ENCODE peak calls at places on chromosomes 2 and 18, in six cellular contexts. One of them, this sample, is unnamed.

GRCh38 chr2:69753659-69754350 is 11.9 kb downstream of the ANXA4 start:
- DNase-seq in ovary: no peak
- DNase-seq in trophoblast cell: no peak
- DNase-seq in stomach: no peak
- DNase-seq in tibial nerve: no peak
- DNase-seq in left lung: no peak
- DNase-seq in this sample: no peak

GRCh38 chr2:4381049-4381448 is 677.7 kb downstream of the DCDC2C start:
- DNase-seq in ovary: no peak
- DNase-seq in trophoblast cell: no peak
- DNase-seq in stomach: no peak
- DNase-seq in tibial nerve: no peak
- DNase-seq in left lung: no peak
- DNase-seq in this sample: no peak

GRCh38 chr2:171762879-171763573 is 75.8 kb downstream of the DYNC1I2 start:
- DNase-seq in ovary: no peak
- DNase-seq in trophoblast cell: no peak
- DNase-seq in stomach: no peak
- DNase-seq in tibial nerve: no peak
- DNase-seq in left lung: no peak
- DNase-seq in this sample: no peak

GRCh38 chr18:35407871-35408481 is 30.8 kb upstream of the ZNF396 start:
- DNase-seq in ovary: no peak
- DNase-seq in trophoblast cell: peak; percentile 90
- DNase-seq in stomach: peak; percentile 39
- DNase-seq in tibial nerve: no peak
- DNase-seq in left lung: no peak
- DNase-seq in this sample: no peak

GRCh38 chr2:175929850-175930249 is 72.2 kb downstream of the LNPK start:
- DNase-seq in ovary: no peak
- DNase-seq in trophoblast cell: peak; percentile 87
- DNase-seq in stomach: no peak
- DNase-seq in tibial nerve: no peak
- DNase-seq in left lung: no peak
- DNase-seq in this sample: no peak

GRCh38 chr2:20052872-20053281 is 1.4 kb upstream of the LAPTM4A start:
- DNase-seq in ovary: peak; percentile 67
- DNase-seq in trophoblast cell: peak; percentile 70
- DNase-seq in stomach: peak; percentile 56
- DNase-seq in tibial nerve: peak; percentile 48
- DNase-seq in left lung: peak; percentile 74
- DNase-seq in this sample: peak; percentile 86

GRCh38 chr2:63840081-63840784 is 1.5 kb upstream of the UGP2 start:
- DNase-seq in ovary: peak; percentile 28
- DNase-seq in trophoblast cell: peak; percentile 51
- DNase-seq in stomach: peak; percentile 28
- DNase-seq in tibial nerve: no peak
- DNase-seq in left lung: no peak
- DNase-seq in this sample: no peak

GRCh38 chr18:25735447-25735846 is 355.0 kb downstream of the SS18 start:
- DNase-seq in ovary: no peak
- DNase-seq in trophoblast cell: peak; percentile 37
- DNase-seq in stomach: no peak
- DNase-seq in tibial nerve: no peak
- DNase-seq in left lung: no peak
- DNase-seq in this sample: no peak

GRCh38 chr2:19648583-19648982 is 253.2 kb downstream of the TTC32 start:
- DNase-seq in ovary: no peak
- DNase-seq in trophoblast cell: peak; percentile 3
- DNase-seq in stomach: no peak
- DNase-seq in tibial nerve: no peak
- DNase-seq in left lung: no peak
- DNase-seq in this sample: no peak

GRCh38 chr2:57802243-57802642 is 244.4 kb upstream of the VRK2 start:
- DNase-seq in ovary: no peak
- DNase-seq in trophoblast cell: peak; percentile 64
- DNase-seq in stomach: no peak
- DNase-seq in tibial nerve: no peak
- DNase-seq in left lung: no peak
- DNase-seq in this sample: no peak

GRCh38 chr2:238476258-238476657 is 49.5 kb downstream of the ASB1 start:
- DNase-seq in ovary: no peak
- DNase-seq in trophoblast cell: no peak
- DNase-seq in stomach: no peak
- DNase-seq in tibial nerve: no peak
- DNase-seq in left lung: no peak
- DNase-seq in this sample: no peak
- H3K9me3 ChIP-seq in ovary: no peaks in the 10 kb centered on the region
- H3K9me3 ChIP-seq in trophoblast cell: no peaks in the 10 kb centered on the region
- H3K9me3 ChIP-seq in stomach: peaks cover 31% of the 10 kb centered on the region
- H3K9me3 ChIP-seq in tibial nerve: peaks cover 26% of the 10 kb centered on the region
- H3K9me3 ChIP-seq in left lung: no peaks in the 10 kb centered on the region
- H3K9me3 ChIP-seq in this sample: peaks cover 36% of the 10 kb centered on the region

GRCh38 chr2:127592761-127593227 is 53.2 kb upstream of the GPR17 start:
- DNase-seq in ovary: no peak
- DNase-seq in trophoblast cell: no peak
- DNase-seq in stomach: peak; percentile 17
- DNase-seq in tibial nerve: no peak
- DNase-seq in left lung: no peak
- DNase-seq in this sample: no peak

GRCh38 chr2:127590386-127591190 is 55.1 kb downstream of the MYO7B start:
- DNase-seq in ovary: no peak
- DNase-seq in trophoblast cell: peak; percentile 80
- DNase-seq in stomach: peak; percentile 2
- DNase-seq in tibial nerve: no peak
- DNase-seq in left lung: no peak
- DNase-seq in this sample: no peak

GRCh38 chr2:127589876-127590275 is 54.4 kb downstream of the MYO7B start:
- DNase-seq in ovary: no peak
- DNase-seq in trophoblast cell: no peak
- DNase-seq in stomach: peak; percentile 3
- DNase-seq in tibial nerve: no peak
- DNase-seq in left lung: no peak
- DNase-seq in this sample: no peak

GRCh38 chr2:127589358-127589757 is 53.9 kb downstream of the MYO7B start:
- DNase-seq in ovary: no peak
- DNase-seq in trophoblast cell: no peak
- DNase-seq in stomach: no peak
- DNase-seq in tibial nerve: no peak
- DNase-seq in left lung: no peak
- DNase-seq in this sample: no peak

GRCh38 chr2:127591221-127591923 is 54.6 kb upstream of the GPR17 start:
- DNase-seq in ovary: no peak
- DNase-seq in trophoblast cell: peak; percentile 91
- DNase-seq in stomach: peak; percentile 38
- DNase-seq in tibial nerve: no peak
- DNase-seq in left lung: peak; percentile 51
- DNase-seq in this sample: peak; percentile 70
- H3K9me3 ChIP-seq in ovary: no peaks in the 10 kb centered on the region
- H3K9me3 ChIP-seq in trophoblast cell: peaks cover 5% of the 10 kb centered on the region
- H3K9me3 ChIP-seq in stomach: no peaks in the 10 kb centered on the region
- H3K9me3 ChIP-seq in tibial nerve: no peaks in the 10 kb centered on the region
- H3K9me3 ChIP-seq in left lung: no peaks in the 10 kb centered on the region
- H3K9me3 ChIP-seq in this sample: no peaks in the 10 kb centered on the region

DNA sequence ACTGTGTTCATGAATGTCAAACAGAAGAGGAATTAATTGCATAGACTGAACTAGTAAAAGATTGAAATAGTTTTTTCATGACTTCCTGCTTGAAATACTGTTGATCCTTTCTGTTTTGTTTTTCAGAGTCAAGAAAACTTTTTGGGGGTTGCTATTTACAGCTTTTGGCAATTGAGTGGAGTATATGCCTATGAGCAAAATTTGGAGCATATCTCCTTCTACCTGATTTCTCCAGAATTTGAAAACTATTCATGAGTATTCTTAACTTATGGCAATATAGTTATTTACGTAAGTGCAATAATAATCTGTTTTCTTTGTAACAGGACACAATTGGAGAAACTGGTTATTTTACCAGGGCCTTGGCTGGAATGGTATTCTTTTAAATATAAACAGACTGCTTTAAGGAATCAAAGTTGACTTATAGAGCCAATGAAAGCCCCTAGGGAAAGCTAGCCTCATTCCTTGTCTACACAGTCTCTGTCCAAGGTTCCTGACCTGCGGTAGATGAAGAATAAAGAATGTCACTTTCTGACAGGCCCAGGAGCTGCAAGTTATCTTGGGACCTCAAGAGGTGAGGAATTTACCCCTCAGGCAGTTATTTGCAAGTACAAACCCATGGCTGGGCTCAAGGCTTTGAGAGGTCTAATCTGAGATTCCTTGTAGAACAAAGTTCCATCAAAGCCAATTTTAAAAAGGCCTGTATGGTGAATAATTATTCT is 193.5 kb upstream of the NDUFV2 start:
- DNase-seq in ovary: no peak
- DNase-seq in trophoblast cell: peak; percentile 46
- DNase-seq in stomach: no peak
- DNase-seq in tibial nerve: no peak
- DNase-seq in left lung: no peak
- DNase-seq in this sample: no peak
- H3K9me3 ChIP-seq in ovary: no peaks in the 10 kb centered on the region
- H3K9me3 ChIP-seq in trophoblast cell: peaks cover under 1% of the 10 kb centered on the region
- H3K9me3 ChIP-seq in stomach: no peaks in the 10 kb centered on the region
- H3K9me3 ChIP-seq in tibial nerve: no peaks in the 10 kb centered on the region
- H3K9me3 ChIP-seq in left lung: no peaks in the 10 kb centered on the region
- H3K9me3 ChIP-seq in this sample: peaks cover 8% of the 10 kb centered on the region

DNA sequence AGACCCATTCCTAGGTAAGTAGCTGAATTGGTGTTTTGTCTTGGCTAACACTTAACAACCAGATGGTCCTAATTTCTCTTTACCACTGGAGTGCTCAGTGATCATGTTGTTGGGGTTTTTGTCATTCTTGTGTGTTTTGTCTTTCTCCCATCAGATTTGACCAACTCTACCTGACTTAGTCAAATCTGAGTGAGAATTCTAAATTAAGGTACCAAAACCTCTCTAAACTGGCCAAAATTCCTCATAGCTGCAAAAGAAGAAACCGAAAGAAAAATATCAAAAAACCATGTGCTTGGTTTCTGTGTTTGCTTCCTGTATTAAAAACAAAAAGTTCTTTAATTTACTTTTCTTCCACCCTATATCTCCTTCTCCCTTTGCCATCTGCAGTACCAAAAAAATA is 350.7 kb upstream of the SPHKAP start:
- DNase-seq in ovary: no peak
- DNase-seq in trophoblast cell: no peak
- DNase-seq in stomach: no peak
- DNase-seq in tibial nerve: no peak
- DNase-seq in left lung: no peak
- DNase-seq in this sample: no peak
- H3K9me3 ChIP-seq in ovary: no peaks in the 10 kb centered on the region
- H3K9me3 ChIP-seq in trophoblast cell: peaks cover 6% of the 10 kb centered on the region
- H3K9me3 ChIP-seq in stomach: peaks cover 3% of the 10 kb centered on the region
- H3K9me3 ChIP-seq in tibial nerve: no peaks in the 10 kb centered on the region
- H3K9me3 ChIP-seq in left lung: no peaks in the 10 kb centered on the region
- H3K9me3 ChIP-seq in this sample: peaks cover 8% of the 10 kb centered on the region

GRCh38 chr2:132462242-132462641 is 45.6 kb downstream of the GPR39 start:
- DNase-seq in ovary: no peak
- DNase-seq in trophoblast cell: no peak
- DNase-seq in stomach: no peak
- DNase-seq in tibial nerve: no peak
- DNase-seq in left lung: no peak
- DNase-seq in this sample: no peak

GRCh38 chr2:132463719-132464118 is 47.1 kb downstream of the GPR39 start:
- DNase-seq in ovary: no peak
- DNase-seq in trophoblast cell: peak; percentile 43
- DNase-seq in stomach: no peak
- DNase-seq in tibial nerve: no peak
- DNase-seq in left lung: no peak
- DNase-seq in this sample: no peak

GRCh38 chr2:132466428-132467028 is 49.9 kb downstream of the GPR39 start:
- DNase-seq in ovary: no peak
- DNase-seq in trophoblast cell: no peak
- DNase-seq in stomach: no peak
- DNase-seq in tibial nerve: no peak
- DNase-seq in left lung: no peak
- DNase-seq in this sample: no peak

GRCh38 chr2:132469095-132469494 is 52.5 kb downstream of the GPR39 start:
- DNase-seq in ovary: no peak
- DNase-seq in trophoblast cell: no peak
- DNase-seq in stomach: no peak
- DNase-seq in tibial nerve: no peak
- DNase-seq in left lung: no peak
- DNase-seq in this sample: no peak

GRCh38 chr2:132465917-132466316 is 49.3 kb downstream of the GPR39 start:
- DNase-seq in ovary: no peak
- DNase-seq in trophoblast cell: no peak
- DNase-seq in stomach: no peak
- DNase-seq in tibial nerve: no peak
- DNase-seq in left lung: no peak
- DNase-seq in this sample: no peak
- H3K9me3 ChIP-seq in ovary: no peaks in the 10 kb centered on the region
- H3K9me3 ChIP-seq in trophoblast cell: peaks cover 15% of the 10 kb centered on the region
- H3K9me3 ChIP-seq in stomach: peaks cover 50% of the 10 kb centered on the region
- H3K9me3 ChIP-seq in tibial nerve: peaks cover 4% of the 10 kb centered on the region
- H3K9me3 ChIP-seq in left lung: peaks cover 10% of the 10 kb centered on the region
- H3K9me3 ChIP-seq in this sample: peaks cover 52% of the 10 kb centered on the region

GRCh38 chr2:105915005-105915558 is 170.4 kb downstream of the NCK2 start:
- DNase-seq in ovary: no peak
- DNase-seq in trophoblast cell: no peak
- DNase-seq in stomach: no peak
- DNase-seq in tibial nerve: no peak
- DNase-seq in left lung: no peak
- DNase-seq in this sample: no peak

GRCh38 chr2:105919191-105919811 is 174.6 kb downstream of the NCK2 start:
- DNase-seq in ovary: no peak
- DNase-seq in trophoblast cell: no peak
- DNase-seq in stomach: peak; percentile 34
- DNase-seq in tibial nerve: peak; percentile 70
- DNase-seq in left lung: no peak
- DNase-seq in this sample: no peak

GRCh38 chr2:105917216-105917615 is 172.5 kb downstream of the NCK2 start:
- DNase-seq in ovary: no peak
- DNase-seq in trophoblast cell: no peak
- DNase-seq in stomach: no peak
- DNase-seq in tibial nerve: no peak
- DNase-seq in left lung: no peak
- DNase-seq in this sample: no peak

GRCh38 chr2:105919826-105920225 is 175.1 kb downstream of the NCK2 start:
- DNase-seq in ovary: no peak
- DNase-seq in trophoblast cell: peak; percentile 33
- DNase-seq in stomach: no peak
- DNase-seq in tibial nerve: no peak
- DNase-seq in left lung: no peak
- DNase-seq in this sample: no peak

DNA sequence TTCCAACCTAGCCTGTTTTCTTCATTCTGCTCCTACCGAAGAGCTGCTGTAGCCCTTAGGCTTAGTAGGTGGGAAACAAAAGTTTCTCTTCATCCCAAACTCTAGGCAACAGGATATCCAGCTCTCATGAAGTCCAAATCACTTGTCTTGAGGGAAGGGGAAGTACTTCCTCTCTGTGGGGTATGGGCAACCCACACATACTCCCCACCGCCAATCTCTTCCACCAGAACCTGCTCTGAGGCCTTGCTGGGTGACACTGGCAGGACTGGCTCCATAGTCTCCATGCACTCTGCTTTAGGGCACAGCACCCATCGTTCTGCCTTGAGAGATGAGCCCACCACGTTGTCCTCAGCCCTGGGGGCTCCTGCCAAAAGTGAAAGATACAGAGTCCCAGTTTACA is 173.0 kb downstream of the NCK2 start:
- DNase-seq in ovary: no peak
- DNase-seq in trophoblast cell: no peak
- DNase-seq in stomach: no peak
- DNase-seq in tibial nerve: no peak
- DNase-seq in left lung: no peak
- DNase-seq in this sample: no peak
- H3K9me3 ChIP-seq in ovary: no peaks in the 10 kb centered on the region
- H3K9me3 ChIP-seq in trophoblast cell: peaks cover 2% of the 10 kb centered on the region
- H3K9me3 ChIP-seq in stomach: peaks cover 6% of the 10 kb centered on the region
- H3K9me3 ChIP-seq in tibial nerve: peaks cover 13% of the 10 kb centered on the region
- H3K9me3 ChIP-seq in left lung: no peaks in the 10 kb centered on the region
- H3K9me3 ChIP-seq in this sample: peaks cover 10% of the 10 kb centered on the region

This sample was measured in lower lobe of right lung.